ENCODE peak calls at places on chromosome 4, in nine cellular contexts. F is HTR-8/SVneo; O is NCI-H774; P is amygdala; Q is nephron progenitor cell; L is PC-3; D is DMS153; Z is NCI-H1105; Y is activated CD8-positive, alpha-beta T cell treated with anti-CD3 and anti-CD28 coated beads, Interleukin-2, amount 10 ng/mL, durations not matched to agents 7 days and 5 days. N is an unnamed sample.

GRCh38 chr4:8044699-8045098 is 105.0 kb upstream of the AFAP1 start:
- DNase-seq in D (peak), P (no peak), F (no peak), Z (peak), O (peak), Y (no peak), L (no peak), Q (peak), N (peak)

GRCh38 chr4:141724646-141725045 is 88.3 kb downstream of the IL15 start:
- DNase-seq in L (peak), Q (no peak), O (no peak), Z (no peak), Y (no peak), D (peak), F (no peak), P (no peak), N (no peak)

GRCh38 chr4:71541541-71541940 is 202.7 kb downstream of the SLC4A4 start:
- DNase-seq in O (no peak), Q (no peak), D (no peak), Y (no peak), F (no peak), L (no peak), Z (no peak), P (no peak), N (no peak)

GRCh38 chr4:17957689-17958088 is 63.9 kb downstream of the LCORL start:
- DNase-seq in Y (no peak), Z (no peak), L (no peak), P (no peak), Q (no peak), F (no peak), O (no peak), D (no peak), N (no peak)

GRCh38 chr4:7739918-7740865 is 199.5 kb downstream of the AFAP1 start:
- DNase-seq in D (no peak), L (no peak), P (no peak), F (no peak), O (no peak), Z (no peak), Q (no peak), Y (no peak), N (no peak)

GRCh38 chr4:161791796-161792556 is 371.8 kb downstream of the FSTL5 start:
- DNase-seq in Y (no peak), D (no peak), F (no peak), O (no peak), L (no peak), Z (no peak), P (no peak), Q (no peak), N (no peak)

GRCh38 chr4:189769131-189769530 is 171.5 kb upstream of the FRG1 start:
- DNase-seq in Z (no peak), P (no peak), O (no peak), Y (no peak), L (no peak), F (no peak), Q (no peak), D (no peak), N (no peak)

GRCh38 chr4:185718578-185719492 is 93.2 kb downstream of the SORBS2 start:
- DNase-seq in O (no peak), Q (no peak), F (no peak), Y (no peak), P (no peak), Z (no peak), D (no peak), L (no peak), N (no peak)

GRCh38 chr4:127219247-127219646 is 413.5 kb upstream of the INTU start:
- DNase-seq in P (no peak), O (no peak), Q (no peak), L (no peak), F (no peak), Z (no peak), D (no peak), Y (no peak), N (no peak)

GRCh38 chr4:119209077-119209476 is 3.4 kb upstream of the USP53 start:
- DNase-seq in F (peak), Y (peak), Z (no peak), Q (no peak), O (no peak), L (peak), P (no peak), D (no peak), N (peak)

GRCh38 chr4:5734841-5735240 is 23.8 kb downstream of the EVC start:
- DNase-seq in Y (no peak), Z (no peak), D (no peak), F (no peak), P (no peak), O (no peak), Q (no peak), L (no peak), N (no peak)

GRCh38 chr4:30429813-30430466 is 290.2 kb upstream of the PCDH7 start:
- DNase-seq in L (peak), O (no peak), Q (no peak), F (peak), D (no peak), Z (no peak), P (no peak), Y (no peak), N (peak)

GRCh38 chr4:973431-974397 is at the start of gene DGKQ:
- DNase-seq in Y (peak), D (no peak), L (peak), P (peak), F (peak), Q (peak), Z (no peak), O (peak), N (peak)

GRCh38 chr4:23789765-23790164 is 100.1 kb downstream of the PPARGC1A start:
- DNase-seq in D (no peak), F (peak), Z (no peak), O (no peak), L (no peak), Q (no peak), Y (no peak), P (no peak), N (no peak)

GRCh38 chr4:5364406-5364805 is 313.1 kb downstream of the STK32B start:
- DNase-seq in L (no peak), P (no peak), F (no peak), Y (no peak), Q (no peak), O (no peak), Z (no peak), D (no peak), N (no peak)

GRCh38 chr4:7030856-7031255 is 12.3 kb upstream of the TADA2B start:
- DNase-seq in D (no peak), Y (no peak), O (no peak), Q (no peak), P (no peak), F (no peak), L (no peak), Z (no peak), N (no peak)

GRCh38 chr4:10622728-10623127 is 61.8 kb downstream of the CLNK start:
- DNase-seq in O (no peak), Z (no peak), D (no peak), F (no peak), P (no peak), Q (no peak), Y (no peak), L (no peak), N (no peak)

GRCh38 chr4:67122029-67122428 is 423.3 kb downstream of the CENPC start:
- DNase-seq in Y (no peak), P (no peak), F (peak), Z (no peak), O (no peak), Q (no peak), L (peak), D (no peak), N (peak)

GRCh38 chr4:149486861-149487260 is 328.8 kb downstream of the IQCM start:
- DNase-seq in Q (no peak), D (no peak), F (no peak), Z (no peak), Y (no peak), L (no peak), P (no peak), O (no peak), N (no peak)

GRCh38 chr4:56531823-56532222 is 26.2 kb downstream of the ARL9 start:
- DNase-seq in Q (no peak), F (no peak), Y (no peak), P (no peak), O (no peak), D (no peak), Z (no peak), L (no peak), N (no peak)

GRCh38 chr4:123393696-123394095 is 2.9 kb upstream of the SPRY1 start:
- DNase-seq in Z (no peak), D (no peak), L (no peak), O (no peak), F (no peak), P (no peak), Q (no peak), Y (no peak), N (no peak)

GRCh38 chr4:142350886-142351285 is 495.2 kb downstream of the INPP4B start:
- DNase-seq in P (no peak), F (no peak), Y (no peak), O (peak), L (peak), D (peak), Q (no peak), Z (peak), N (no peak)

GRCh38 chr4:83252782-83253405 is 31.7 kb downstream of the COQ2 start:
- DNase-seq in Z (peak), Q (peak), D (peak), P (no peak), Y (peak), O (peak), F (peak), L (peak), N (peak)

GRCh38 chr4:183201331-183201730 is 102.3 kb downstream of the WWC2 start:
- DNase-seq in Q (no peak), P (no peak), D (no peak), O (no peak), L (peak), Z (no peak), Y (no peak), F (no peak), N (no peak)

GRCh38 chr4:76072760-76073159 is 1.7 kb upstream of the ART3 start:
- DNase-seq in Z (no peak), F (no peak), D (no peak), Y (no peak), O (no peak), P (no peak), L (no peak), Q (no peak), N (no peak)

GRCh38 chr4:138804705-138805104 is 210.9 kb upstream of the NOCT start:
- DNase-seq in L (no peak), Z (no peak), Q (peak), P (no peak), D (no peak), Y (no peak), F (no peak), O (no peak), N (no peak)

GRCh38 chr4:7421356-7422097 is 13.2 kb downstream of the PSAPL1 start:
- DNase-seq in Y (no peak), O (no peak), Q (no peak), D (no peak), P (no peak), Z (no peak), L (no peak), F (no peak), N (no peak)

GRCh38 chr4:13092702-13093101 is 391.4 kb downstream of the RAB28 start:
- DNase-seq in Q (no peak), D (no peak), P (no peak), L (no peak), O (no peak), F (no peak), Y (no peak), Z (no peak), N (no peak)

GRCh38 chr4:67892905-67893304 is 9.1 kb upstream of the TMPRSS11D start:
- DNase-seq in F (no peak), D (no peak), L (no peak), Z (no peak), Y (no peak), O (no peak), P (no peak), Q (no peak), N (no peak)

GRCh38 chr4:173413043-173413442 is 14.1 kb upstream of the SCRG1 start:
- DNase-seq in D (no peak), O (no peak), Z (no peak), Y (no peak), L (no peak), F (no peak), P (no peak), Q (no peak), N (peak)

GRCh38 chr4:17578482-17578891 is 1.5 kb downstream of the LAP3 start:
- DNase-seq in Q (no peak), D (no peak), P (no peak), L (peak), O (no peak), Z (no peak), Y (peak), F (no peak), N (no peak)

GRCh38 chr4:4395849-4396627 is 9.1 kb downstream of the NSG1 start:
- DNase-seq in Y (no peak), L (no peak), Q (peak), Z (peak), O (no peak), D (peak), P (no peak), F (no peak), N (peak)

GRCh38 chr4:145589923-145590702 is 29.1 kb upstream of the MMAA start:
- DNase-seq in P (no peak), Z (no peak), F (no peak), L (peak), Q (no peak), Y (no peak), O (no peak), D (no peak), N (no peak)

GRCh38 chr4:100075486-100076270 is 114.6 kb downstream of the DDIT4L start:
- DNase-seq in D (no peak), F (no peak), L (no peak), Y (no peak), O (no peak), Z (no peak), Q (no peak), P (no peak), N (no peak)

GRCh38 chr4:122003335-122003734 is 51.5 kb upstream of the TRPC3 start:
- DNase-seq in Z (no peak), P (no peak), O (no peak), Y (peak), F (no peak), L (peak), D (peak), Q (peak), N (peak)

GRCh38 chr4:154317600-154317999 is 174.0 kb downstream of the DCHS2 start:
- DNase-seq in D (no peak), F (no peak), Z (no peak), P (no peak), O (no peak), Y (no peak), Q (no peak), L (no peak), N (no peak)

GRCh38 chr4:128844931-128845330 is 35.4 kb downstream of the JADE1 start:
- DNase-seq in D (no peak), L (no peak), Q (no peak), Y (no peak), O (no peak), F (no peak), P (peak), Z (no peak), N (no peak)

GRCh38 chr4:86441175-86441960 is 81.5 kb upstream of the MAPK10 start:
- DNase-seq in O (no peak), F (no peak), L (peak), Z (no peak), Q (no peak), Y (no peak), D (no peak), P (no peak), N (no peak)

N was measured in A673.